ENCODE peak calls at places on chromosomes 7 and 10, in four cellular contexts. P is Calu3, T is epithelial cell of proximal tubule, L is heart right ventricle. D is an unnamed sample.

GRCh38 chr10:14692344-14693199 is 82.1 kb downstream of the FAM107B start:
- DNase-seq in T (no peak), P (no peak), L (no peak), D (no peak)

GRCh38 chr7:41628926-41629325 is 74.0 kb downstream of the INHBA start:
- DNase-seq in L (peak), P (no peak), T (no peak), D (no peak)

GRCh38 chr10:19966751-19967150 is 150.5 kb downstream of the PLXDC2 start:
- DNase-seq in T (no peak), P (no peak), L (no peak), D (no peak)

GRCh38 chr10:81920213-81920829 is 45.3 kb downstream of the NRG3 start:
- DNase-seq in L (no peak), P (peak), T (no peak), D (peak)

GRCh38 chr10:89664206-89664605 is 19.2 kb upstream of the PANK1 start:
- DNase-seq in P (no peak), L (no peak), T (no peak), D (no peak)

GRCh38 chr7:44150466-44150832 is 9.3 kb upstream of the MYL7 start:
- DNase-seq in T (no peak), L (no peak), P (no peak), D (peak)

GRCh38 chr10:114576716-114577115 is 81.4 kb downstream of the ABLIM1 start:
- DNase-seq in T (no peak), L (no peak), P (no peak), D (no peak)

GRCh38 chr7:102412548-102412947 is 16.4 kb downstream of the PRKRIP1 start:
- DNase-seq in L (peak), T (no peak), P (no peak), D (no peak)

GRCh38 chr10:42755028-42755451 is 27.6 kb upstream of the BMS1 start:
- DNase-seq in T (no peak), L (no peak), P (peak), D (peak)

GRCh38 chr10:13056461-13057077 is 43.4 kb upstream of the OPTN start:
- DNase-seq in P (peak), L (no peak), T (no peak), D (no peak)

GRCh38 chr10:113424304-113424721 is 128.5 kb upstream of the HABP2 start:
- DNase-seq in L (no peak), P (no peak), T (no peak), D (no peak)

GRCh38 chr7:98949336-98950044 is 71.2 kb downstream of the TRRAP start:
- DNase-seq in T (no peak), P (no peak), L (peak), D (no peak)

GRCh38 chr7:50214141-50214670 is 90.3 kb upstream of the IKZF1 start:
- DNase-seq in P (no peak), T (no peak), L (no peak), D (no peak)

GRCh38 chr7:151439855-151440798 is at the start of gene CRYGN:
- DNase-seq in T (no peak), L (no peak), P (no peak), D (no peak)

GRCh38 chr10:43225787-43226153 is 41.1 kb downstream of the RASGEF1A start:
- DNase-seq in P (no peak), L (no peak), T (no peak), D (no peak)

GRCh38 chr7:1361016-1361755 is 98.1 kb downstream of the MICALL2 start:
- DNase-seq in T (no peak), L (no peak), P (no peak), D (no peak)

GRCh38 chr10:74704629-74705360 is 121.6 kb upstream of the KAT6B start:
- DNase-seq in T (no peak), P (no peak), L (no peak), D (no peak)

GRCh38 chr7:13790611-13791010 is 198.9 kb downstream of the ETV1 start:
- DNase-seq in L (no peak), T (no peak), P (no peak), D (no peak)

GRCh38 chr7:122653685-122654084 is 45.2 kb downstream of the RNF133 start:
- DNase-seq in L (no peak), P (no peak), T (no peak), D (no peak)

GRCh38 chr7:18936265-18936664 is 181.2 kb downstream of the TWIST1 start:
- DNase-seq in L (no peak), T (no peak), P (no peak), D (no peak)

GRCh38 chr10:14500172-14500765 is 169.5 kb upstream of the FRMD4A start:
- DNase-seq in T (no peak), L (no peak), P (peak), D (no peak)

GRCh38 chr7:137934941-137935848 is 66.7 kb downstream of the CREB3L2 start:
- DNase-seq in T (no peak), L (no peak), P (no peak), D (peak)

GRCh38 chr10:44981172-44982113 is 2.8 kb upstream of the DEPP1 start:
- DNase-seq in L (no peak), T (peak), P (peak), D (peak)

GRCh38 chr10:78424721-78425120 is 391.1 kb downstream of the RPS24 start:
- DNase-seq in L (no peak), T (no peak), P (peak), D (no peak)

GRCh38 chr10:70893227-70894006 is 5.1 kb upstream of the PCBD1 start:
- DNase-seq in L (no peak), P (no peak), T (no peak), D (no peak)

GRCh38 chr7:76332073-76332472 is 26.7 kb downstream of the YWHAG start:
- DNase-seq in T (no peak), L (no peak), P (no peak), D (no peak)

GRCh38 chr10:13219685-13220670 is 14.2 kb downstream of the UCMA start:
- DNase-seq in P (peak), L (no peak), T (peak), D (peak)

DNA sequence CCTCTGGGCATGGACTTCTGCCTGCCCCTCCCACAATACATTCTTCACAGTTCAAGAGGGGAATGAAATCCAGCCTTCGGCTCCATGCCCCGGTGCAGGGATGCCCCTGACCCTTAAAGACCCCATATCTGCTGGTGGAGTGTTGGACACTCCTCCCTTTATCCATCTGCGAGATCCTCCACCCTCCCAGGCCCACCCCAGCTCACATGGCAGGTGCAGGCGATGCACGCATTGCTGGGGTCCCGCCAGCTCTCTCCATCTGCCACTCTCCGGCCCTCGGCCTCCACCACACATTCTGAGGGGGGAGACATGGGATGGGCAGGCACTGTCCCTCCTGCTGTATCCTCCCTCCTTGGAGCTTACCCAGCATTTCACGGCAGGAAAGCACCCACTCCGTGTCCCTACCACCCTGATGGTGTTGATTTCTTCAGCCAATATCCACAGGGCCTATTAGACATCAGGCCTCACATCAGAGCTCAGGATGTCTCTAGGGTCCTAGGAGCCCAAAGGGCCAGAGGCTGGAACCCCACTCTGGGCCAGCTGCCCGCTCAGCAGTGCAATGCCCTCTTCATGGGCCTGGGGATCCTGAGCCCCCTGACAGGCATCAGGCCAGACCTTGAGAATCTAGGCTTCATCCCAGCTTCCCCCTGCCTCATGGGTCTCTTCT is 18.3 kb downstream of the ATP6V1F start:
- DNase-seq in T (no peak), P (no peak), L (no peak), D (no peak)
- TF ChIP-seq CTCF in T (no peak), P (no peak), L (no peak), D (no peak)

GRCh38 chr7:16404631-16405030 is 16.7 kb downstream of the CRPPA start:
- DNase-seq in P (no peak), L (no peak), T (no peak), D (no peak)

GRCh38 chr7:16411391-16411790 is 9.9 kb downstream of the CRPPA start:
- DNase-seq in P (no peak), T (no peak), L (no peak), D (no peak)

GRCh38 chr7:16412535-16413247 is 8.6 kb downstream of the CRPPA start:
- DNase-seq in P (no peak), L (peak), T (no peak), D (no peak)

DNA sequence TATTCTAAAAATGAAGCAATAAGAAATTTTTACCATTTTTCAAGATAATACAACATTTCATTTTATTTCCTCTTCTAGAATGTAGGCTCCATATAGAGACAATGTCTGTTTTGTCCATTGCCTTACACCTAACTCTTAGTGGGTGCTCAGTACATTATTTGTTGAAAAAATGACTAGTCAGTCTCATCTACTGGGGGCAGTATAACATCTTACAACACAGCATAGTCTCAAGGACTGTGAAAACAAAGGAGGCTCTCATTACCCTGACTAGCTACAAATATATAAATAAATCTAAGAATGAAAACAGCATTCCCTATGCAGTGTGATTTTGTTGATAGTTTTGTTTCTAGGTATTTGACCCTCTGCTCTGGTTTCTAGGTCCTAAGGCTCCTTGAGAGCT is 11.6 kb downstream of the CRPPA start:
- DNase-seq in L (no peak), T (no peak), P (no peak), D (no peak)
- TF ChIP-seq CTCF in L (no peak), T (no peak), P (no peak), D (no peak)

DNA sequence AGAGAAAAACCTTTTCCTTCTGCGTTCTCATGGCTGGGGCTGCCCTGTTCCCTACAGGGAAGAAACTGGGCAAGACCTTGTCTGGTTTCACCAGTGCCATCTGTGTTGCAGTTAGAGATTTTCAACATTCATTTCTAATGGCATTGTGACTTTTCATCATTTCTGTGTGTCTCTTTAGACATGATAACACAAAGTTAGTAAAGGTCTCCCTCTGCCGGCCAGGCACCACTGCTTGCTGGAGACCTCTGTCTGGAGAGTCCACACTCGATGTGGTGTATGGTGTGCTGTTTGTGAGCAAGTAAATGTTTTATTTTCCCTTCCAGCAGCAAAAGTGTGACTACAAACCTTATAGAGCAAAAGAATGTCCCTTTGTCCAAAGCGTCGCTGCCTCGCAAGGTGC is 213.5 kb downstream of the PAXIP1 start:
- DNase-seq in L (no peak), T (no peak), P (no peak), D (no peak)
- TF ChIP-seq CTCF in L (no peak), T (peak), P (no peak), D (no peak)

GRCh38 chr7:80093349-80093748 is 41.3 kb upstream of the GNAI1 start:
- DNase-seq in P (no peak), L (no peak), T (no peak), D (no peak)

GRCh38 chr7:80095545-80095944 is 39.1 kb upstream of the GNAI1 start:
- DNase-seq in T (no peak), P (no peak), L (no peak), D (no peak)

GRCh38 chr7:80097756-80098155 is 36.9 kb upstream of the GNAI1 start:
- DNase-seq in T (no peak), P (no peak), L (no peak), D (no peak)

GRCh38 chr7:80100254-80100653 is 34.4 kb upstream of the GNAI1 start:
- DNase-seq in L (no peak), P (no peak), T (no peak), D (no peak)

GRCh38 chr7:80098795-80099194 is 35.8 kb upstream of the GNAI1 start:
- DNase-seq in P (no peak), T (no peak), L (no peak), D (no peak)
- TF ChIP-seq CTCF in P (peak), T (peak), L (no peak), D (no peak)

D was measured in GM20000.